ENCODE peak calls at places on chromosomes 4 and X, in six cellular contexts. One of them, this sample, is unnamed.

GRCh38 chr4:11397819-11398610 is 30.7 kb downstream of the HS3ST1 start:
- DNase-seq in WTC11: no peak
- DNase-seq in activated naive CD8-positive, alpha-beta T cell treated with anti-CD3 and anti-CD28 coated beads, Interleukin-2, amount 50 U/mL, for 24 hours: no peak
- DNase-seq in stimulated activated CD4-positive, alpha-beta T cell treated with anti-CD3 and anti-CD28 coated beads, Interleukin-2, amount 100 ng/mL, for 24 hours: no peak
- DNase-seq in AG20443: no peak
- DNase-seq in epithelial cell of esophagus: no peak
- DNase-seq in this sample: no peak

GRCh38 chr4:169770411-169770810 is 12.7 kb upstream of the HPF1 start:
- DNase-seq in WTC11: no peak
- DNase-seq in activated naive CD8-positive, alpha-beta T cell treated with anti-CD3 and anti-CD28 coated beads, Interleukin-2, amount 50 U/mL, for 24 hours: no peak
- DNase-seq in stimulated activated CD4-positive, alpha-beta T cell treated with anti-CD3 and anti-CD28 coated beads, Interleukin-2, amount 100 ng/mL, for 24 hours: no peak
- DNase-seq in AG20443: no peak
- DNase-seq in epithelial cell of esophagus: no peak
- DNase-seq in this sample: no peak

GRCh38 chr4:43423276-43423675 is 530.8 kb downstream of the GRXCR1 start:
- DNase-seq in WTC11: no peak
- DNase-seq in activated naive CD8-positive, alpha-beta T cell treated with anti-CD3 and anti-CD28 coated beads, Interleukin-2, amount 50 U/mL, for 24 hours: no peak
- DNase-seq in stimulated activated CD4-positive, alpha-beta T cell treated with anti-CD3 and anti-CD28 coated beads, Interleukin-2, amount 100 ng/mL, for 24 hours: no peak
- DNase-seq in AG20443: no peak
- DNase-seq in epithelial cell of esophagus: peak; percentile 52
- DNase-seq in this sample: no peak

GRCh38 chrX:22124098-22124497 is 92.0 kb downstream of the PHEX start:
- DNase-seq in WTC11: no peak
- DNase-seq in activated naive CD8-positive, alpha-beta T cell treated with anti-CD3 and anti-CD28 coated beads, Interleukin-2, amount 50 U/mL, for 24 hours: no peak
- DNase-seq in stimulated activated CD4-positive, alpha-beta T cell treated with anti-CD3 and anti-CD28 coated beads, Interleukin-2, amount 100 ng/mL, for 24 hours: no peak
- DNase-seq in AG20443: no peak
- DNase-seq in epithelial cell of esophagus: peak; percentile 89
- DNase-seq in this sample: no peak

GRCh38 chrX:13376857-13377441 is 57.1 kb upstream of the ATXN3L start:
- DNase-seq in WTC11: no peak
- DNase-seq in activated naive CD8-positive, alpha-beta T cell treated with anti-CD3 and anti-CD28 coated beads, Interleukin-2, amount 50 U/mL, for 24 hours: no peak
- DNase-seq in stimulated activated CD4-positive, alpha-beta T cell treated with anti-CD3 and anti-CD28 coated beads, Interleukin-2, amount 100 ng/mL, for 24 hours: no peak
- DNase-seq in AG20443: peak; percentile 57
- DNase-seq in epithelial cell of esophagus: peak; percentile 76
- DNase-seq in this sample: peak; percentile 15

GRCh38 chrX:108736509-108737479 is at the start of gene IRS4:
- DNase-seq in WTC11: peak; percentile 84
- DNase-seq in activated naive CD8-positive, alpha-beta T cell treated with anti-CD3 and anti-CD28 coated beads, Interleukin-2, amount 50 U/mL, for 24 hours: no peak
- DNase-seq in stimulated activated CD4-positive, alpha-beta T cell treated with anti-CD3 and anti-CD28 coated beads, Interleukin-2, amount 100 ng/mL, for 24 hours: no peak
- DNase-seq in AG20443: peak; percentile 24
- DNase-seq in epithelial cell of esophagus: peak; percentile 2
- DNase-seq in this sample: no peak

GRCh38 chrX:11664211-11664888 is 1.4 kb downstream of the ARHGAP6 start:
- DNase-seq in WTC11: peak; percentile 12
- DNase-seq in activated naive CD8-positive, alpha-beta T cell treated with anti-CD3 and anti-CD28 coated beads, Interleukin-2, amount 50 U/mL, for 24 hours: no peak
- DNase-seq in stimulated activated CD4-positive, alpha-beta T cell treated with anti-CD3 and anti-CD28 coated beads, Interleukin-2, amount 100 ng/mL, for 24 hours: no peak
- DNase-seq in AG20443: peak; percentile 10
- DNase-seq in epithelial cell of esophagus: peak; percentile 4
- DNase-seq in this sample: no peak

GRCh38 chr4:127993150-127993549 is 27.9 kb downstream of the ABHD18 start:
- DNase-seq in WTC11: no peak
- DNase-seq in activated naive CD8-positive, alpha-beta T cell treated with anti-CD3 and anti-CD28 coated beads, Interleukin-2, amount 50 U/mL, for 24 hours: no peak
- DNase-seq in stimulated activated CD4-positive, alpha-beta T cell treated with anti-CD3 and anti-CD28 coated beads, Interleukin-2, amount 100 ng/mL, for 24 hours: no peak
- DNase-seq in AG20443: no peak
- DNase-seq in epithelial cell of esophagus: no peak
- DNase-seq in this sample: no peak

GRCh38 chr4:184427687-184428086 is 46.7 kb downstream of the IRF2 start:
- DNase-seq in WTC11: no peak
- DNase-seq in activated naive CD8-positive, alpha-beta T cell treated with anti-CD3 and anti-CD28 coated beads, Interleukin-2, amount 50 U/mL, for 24 hours: no peak
- DNase-seq in stimulated activated CD4-positive, alpha-beta T cell treated with anti-CD3 and anti-CD28 coated beads, Interleukin-2, amount 100 ng/mL, for 24 hours: no peak
- DNase-seq in AG20443: no peak
- DNase-seq in epithelial cell of esophagus: no peak
- DNase-seq in this sample: no peak

This sample was measured in SHP77 treated with DMSO at 0.1 percent for 48 hours.